ENCODE peak calls at places on chromosomes 2 and 18, in ten cellular contexts. One of them, this sample, is unnamed.

GRCh38 chr2:138787053-138787666 is 7.0 kb upstream of the NXPH2 start:
- DNase-seq in GM12864: no peak
- DNase-seq in NB4: peak
- DNase-seq in left lung: no peak
- DNase-seq in AG09319: peak
- DNase-seq in hepatocyte: peak
- DNase-seq in pancreas: no peak
- DNase-seq in upper lobe of right lung: no peak
- DNase-seq in AG09309: peak
- DNase-seq in lower lobe of right lung: no peak
- DNase-seq in this sample: peak

GRCh38 chr2:143259368-143259958 is 130.2 kb downstream of the ARHGAP15 start:
- DNase-seq in GM12864: peak
- DNase-seq in NB4: peak
- DNase-seq in left lung: no peak
- DNase-seq in AG09319: peak
- DNase-seq in hepatocyte: peak
- DNase-seq in pancreas: peak
- DNase-seq in upper lobe of right lung: no peak
- DNase-seq in AG09309: peak
- DNase-seq in lower lobe of right lung: peak
- DNase-seq in this sample: peak

GRCh38 chr2:15923597-15923996 is 16.8 kb upstream of the MYCN start:
- DNase-seq in GM12864: no peak
- DNase-seq in NB4: no peak
- DNase-seq in left lung: no peak
- DNase-seq in AG09319: no peak
- DNase-seq in hepatocyte: no peak
- DNase-seq in pancreas: no peak
- DNase-seq in upper lobe of right lung: no peak
- DNase-seq in AG09309: no peak
- DNase-seq in lower lobe of right lung: no peak
- DNase-seq in this sample: no peak

GRCh38 chr2:54520687-54521086 is 64.6 kb downstream of the SPTBN1 start:
- DNase-seq in GM12864: no peak
- DNase-seq in NB4: no peak
- DNase-seq in left lung: no peak
- DNase-seq in AG09319: peak
- DNase-seq in hepatocyte: no peak
- DNase-seq in pancreas: no peak
- DNase-seq in upper lobe of right lung: no peak
- DNase-seq in AG09309: peak
- DNase-seq in lower lobe of right lung: no peak
- DNase-seq in this sample: no peak

GRCh38 chr2:169031202-169031601 is at the start of gene ABCB11:
- DNase-seq in GM12864: no peak
- DNase-seq in NB4: no peak
- DNase-seq in left lung: no peak
- DNase-seq in AG09319: no peak
- DNase-seq in hepatocyte: no peak
- DNase-seq in pancreas: no peak
- DNase-seq in upper lobe of right lung: no peak
- DNase-seq in AG09309: no peak
- DNase-seq in lower lobe of right lung: no peak
- DNase-seq in this sample: no peak

GRCh38 chr2:7730449-7730848 is 813.2 kb downstream of the RNF144A start:
- DNase-seq in GM12864: no peak
- DNase-seq in NB4: no peak
- DNase-seq in left lung: no peak
- DNase-seq in AG09319: no peak
- DNase-seq in hepatocyte: no peak
- DNase-seq in pancreas: no peak
- DNase-seq in upper lobe of right lung: no peak
- DNase-seq in AG09309: no peak
- DNase-seq in lower lobe of right lung: no peak
- DNase-seq in this sample: no peak

GRCh38 chr2:182585430-182585829 is 130.6 kb upstream of the DNAJC10 start:
- DNase-seq in GM12864: no peak
- DNase-seq in NB4: no peak
- DNase-seq in left lung: no peak
- DNase-seq in AG09319: no peak
- DNase-seq in hepatocyte: no peak
- DNase-seq in pancreas: no peak
- DNase-seq in upper lobe of right lung: no peak
- DNase-seq in AG09309: no peak
- DNase-seq in lower lobe of right lung: no peak
- DNase-seq in this sample: no peak

GRCh38 chr2:98869868-98870267 is 66.2 kb downstream of the CRACDL start:
- DNase-seq in GM12864: no peak
- DNase-seq in NB4: no peak
- DNase-seq in left lung: peak
- DNase-seq in AG09319: no peak
- DNase-seq in hepatocyte: no peak
- DNase-seq in pancreas: peak
- DNase-seq in upper lobe of right lung: peak
- DNase-seq in AG09309: no peak
- DNase-seq in lower lobe of right lung: peak
- DNase-seq in this sample: no peak

GRCh38 chr18:13375302-13376255 is 157.0 kb downstream of the LDLRAD4 start:
- DNase-seq in GM12864: peak
- DNase-seq in NB4: peak
- DNase-seq in left lung: peak
- DNase-seq in AG09319: peak
- DNase-seq in hepatocyte: peak
- DNase-seq in pancreas: peak
- DNase-seq in upper lobe of right lung: no peak
- DNase-seq in AG09309: peak
- DNase-seq in lower lobe of right lung: no peak
- DNase-seq in this sample: peak
- TF ChIP-seq CTCF in GM12864: no peak
- TF ChIP-seq CTCF in NB4: no peak
- TF ChIP-seq CTCF in left lung: no peak
- TF ChIP-seq CTCF in AG09319: no peak
- TF ChIP-seq CTCF in hepatocyte: no peak
- TF ChIP-seq CTCF in pancreas: no peak
- TF ChIP-seq CTCF in upper lobe of right lung: no peak
- TF ChIP-seq CTCF in AG09309: peak
- TF ChIP-seq CTCF in lower lobe of right lung: no peak
- TF ChIP-seq CTCF in this sample: no peak

GRCh38 chr2:237927135-237927534 is 39.7 kb upstream of the UBE2F start:
- DNase-seq in GM12864: no peak
- DNase-seq in NB4: no peak
- DNase-seq in left lung: no peak
- DNase-seq in AG09319: no peak
- DNase-seq in hepatocyte: no peak
- DNase-seq in pancreas: no peak
- DNase-seq in upper lobe of right lung: no peak
- DNase-seq in AG09309: no peak
- DNase-seq in lower lobe of right lung: no peak
- DNase-seq in this sample: no peak
- TF ChIP-seq CTCF in GM12864: no peak
- TF ChIP-seq CTCF in NB4: no peak
- TF ChIP-seq CTCF in left lung: no peak
- TF ChIP-seq CTCF in AG09319: no peak
- TF ChIP-seq CTCF in hepatocyte: no peak
- TF ChIP-seq CTCF in pancreas: no peak
- TF ChIP-seq CTCF in upper lobe of right lung: no peak
- TF ChIP-seq CTCF in AG09309: no peak
- TF ChIP-seq CTCF in lower lobe of right lung: no peak
- TF ChIP-seq CTCF in this sample: no peak

GRCh38 chr2:223102040-223102899 is 50.3 kb downstream of the KCNE4 start:
- DNase-seq in GM12864: no peak
- DNase-seq in NB4: no peak
- DNase-seq in left lung: no peak
- DNase-seq in AG09319: no peak
- DNase-seq in hepatocyte: no peak
- DNase-seq in pancreas: no peak
- DNase-seq in upper lobe of right lung: no peak
- DNase-seq in AG09309: no peak
- DNase-seq in lower lobe of right lung: no peak
- DNase-seq in this sample: no peak
- TF ChIP-seq CTCF in GM12864: no peak
- TF ChIP-seq CTCF in NB4: no peak
- TF ChIP-seq CTCF in left lung: no peak
- TF ChIP-seq CTCF in AG09319: no peak
- TF ChIP-seq CTCF in hepatocyte: no peak
- TF ChIP-seq CTCF in pancreas: no peak
- TF ChIP-seq CTCF in upper lobe of right lung: no peak
- TF ChIP-seq CTCF in AG09309: no peak
- TF ChIP-seq CTCF in lower lobe of right lung: no peak
- TF ChIP-seq CTCF in this sample: no peak

GRCh38 chr2:26238301-26238958 is 6.0 kb downstream of the HADHA start:
- DNase-seq in GM12864: no peak
- DNase-seq in NB4: peak
- DNase-seq in left lung: no peak
- DNase-seq in AG09319: no peak
- DNase-seq in hepatocyte: peak
- DNase-seq in pancreas: no peak
- DNase-seq in upper lobe of right lung: no peak
- DNase-seq in AG09309: no peak
- DNase-seq in lower lobe of right lung: no peak
- DNase-seq in this sample: no peak

GRCh38 chr2:26229595-26229994 is 14.8 kb downstream of the HADHA start:
- DNase-seq in GM12864: no peak
- DNase-seq in NB4: no peak
- DNase-seq in left lung: no peak
- DNase-seq in AG09319: no peak
- DNase-seq in hepatocyte: no peak
- DNase-seq in pancreas: no peak
- DNase-seq in upper lobe of right lung: no peak
- DNase-seq in AG09309: no peak
- DNase-seq in lower lobe of right lung: no peak
- DNase-seq in this sample: no peak

GRCh38 chr2:26230806-26231205 is 13.6 kb downstream of the HADHA start:
- DNase-seq in GM12864: no peak
- DNase-seq in NB4: no peak
- DNase-seq in left lung: no peak
- DNase-seq in AG09319: no peak
- DNase-seq in hepatocyte: no peak
- DNase-seq in pancreas: no peak
- DNase-seq in upper lobe of right lung: no peak
- DNase-seq in AG09309: no peak
- DNase-seq in lower lobe of right lung: no peak
- DNase-seq in this sample: no peak

GRCh38 chr2:26237868-26238267 is 6.6 kb downstream of the HADHA start:
- DNase-seq in GM12864: no peak
- DNase-seq in NB4: no peak
- DNase-seq in left lung: no peak
- DNase-seq in AG09319: no peak
- DNase-seq in hepatocyte: no peak
- DNase-seq in pancreas: no peak
- DNase-seq in upper lobe of right lung: no peak
- DNase-seq in AG09309: no peak
- DNase-seq in lower lobe of right lung: no peak
- DNase-seq in this sample: no peak

DNA sequence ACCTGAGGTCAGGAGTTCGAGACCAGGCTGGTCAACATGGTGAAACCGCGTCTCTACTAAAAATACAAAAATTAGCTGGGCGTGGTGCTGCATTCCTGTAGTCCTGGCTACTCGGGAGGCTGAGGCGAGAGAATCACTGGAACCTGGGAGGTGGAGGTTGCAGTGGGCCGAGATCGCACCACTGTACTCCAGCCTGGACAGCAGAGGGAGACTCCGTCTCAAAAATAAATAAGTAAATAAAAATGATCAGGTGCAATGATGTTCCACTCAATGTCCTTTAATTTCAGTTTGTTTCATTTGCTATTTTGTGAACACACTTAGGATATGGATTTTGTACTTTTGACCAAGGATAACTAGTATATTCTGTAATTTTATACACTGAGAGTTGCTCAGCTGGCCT is 9.3 kb downstream of the HADHA start:
- DNase-seq in GM12864: no peak
- DNase-seq in NB4: peak
- DNase-seq in left lung: no peak
- DNase-seq in AG09319: no peak
- DNase-seq in hepatocyte: no peak
- DNase-seq in pancreas: no peak
- DNase-seq in upper lobe of right lung: no peak
- DNase-seq in AG09309: no peak
- DNase-seq in lower lobe of right lung: no peak
- DNase-seq in this sample: no peak
- TF ChIP-seq CTCF in GM12864: no peak
- TF ChIP-seq CTCF in NB4: no peak
- TF ChIP-seq CTCF in left lung: no peak
- TF ChIP-seq CTCF in AG09319: peak
- TF ChIP-seq CTCF in hepatocyte: peak
- TF ChIP-seq CTCF in pancreas: no peak
- TF ChIP-seq CTCF in upper lobe of right lung: peak
- TF ChIP-seq CTCF in AG09309: peak
- TF ChIP-seq CTCF in lower lobe of right lung: no peak
- TF ChIP-seq CTCF in this sample: no peak

DNA sequence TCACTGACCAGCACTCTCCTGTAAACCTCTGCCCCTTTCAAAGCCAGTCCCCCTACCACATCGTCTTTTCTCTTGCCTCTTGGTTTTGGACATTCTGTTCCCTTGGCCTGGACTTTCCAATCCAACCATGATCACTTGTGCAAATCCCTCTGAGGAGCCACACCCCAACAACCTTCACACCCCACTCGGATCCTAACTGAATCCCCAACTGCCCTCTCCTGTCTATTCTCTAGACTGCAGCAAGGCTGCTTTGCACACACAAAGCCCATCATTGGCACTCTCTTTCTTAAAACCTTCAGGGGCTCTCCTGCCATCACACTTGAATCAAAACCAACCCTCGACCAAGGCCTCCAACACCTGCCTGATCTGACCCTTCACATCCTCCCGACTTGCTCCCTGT is 352.1 kb upstream of the PKDCC start:
- DNase-seq in GM12864: no peak
- DNase-seq in NB4: no peak
- DNase-seq in left lung: no peak
- DNase-seq in AG09319: no peak
- DNase-seq in hepatocyte: no peak
- DNase-seq in pancreas: no peak
- DNase-seq in upper lobe of right lung: no peak
- DNase-seq in AG09309: no peak
- DNase-seq in lower lobe of right lung: no peak
- DNase-seq in this sample: no peak
- TF ChIP-seq CTCF in GM12864: no peak
- TF ChIP-seq CTCF in NB4: no peak
- TF ChIP-seq CTCF in left lung: no peak
- TF ChIP-seq CTCF in AG09319: no peak
- TF ChIP-seq CTCF in hepatocyte: peak
- TF ChIP-seq CTCF in pancreas: no peak
- TF ChIP-seq CTCF in upper lobe of right lung: no peak
- TF ChIP-seq CTCF in AG09309: no peak
- TF ChIP-seq CTCF in lower lobe of right lung: no peak
- TF ChIP-seq CTCF in this sample: no peak

This sample was measured in GM13976.